ENCODE peak calls at places on chromosomes 3 and 15, in six cellular contexts. One of them, this sample, is unnamed.

GRCh38 chr15:32706704-32707103 is 11.1 kb upstream of the GREM1 start:
- DNase-seq in sigmoid colon: no peak
- DNase-seq in HepG2: no peak
- DNase-seq in suprapubic skin: no peak
- DNase-seq in ovary: no peak
- DNase-seq in upper lobe of left lung: no peak
- DNase-seq in this sample: no peak

GRCh38 chr15:57589276-57590073 is 2.2 kb upstream of the MYZAP start:
- DNase-seq in sigmoid colon: no peak
- DNase-seq in HepG2: no peak
- DNase-seq in suprapubic skin: peak
- DNase-seq in ovary: no peak
- DNase-seq in upper lobe of left lung: no peak
- DNase-seq in this sample: no peak

GRCh38 chr3:72171946-72172345 is 387.0 kb upstream of the PROK2 start:
- DNase-seq in sigmoid colon: no peak
- DNase-seq in HepG2: no peak
- DNase-seq in suprapubic skin: no peak
- DNase-seq in ovary: peak
- DNase-seq in upper lobe of left lung: no peak
- DNase-seq in this sample: no peak

GRCh38 chr15:100263031-100263430 is 78.7 kb downstream of the ADAMTS17 start:
- DNase-seq in sigmoid colon: no peak
- DNase-seq in HepG2: no peak
- DNase-seq in suprapubic skin: no peak
- DNase-seq in ovary: no peak
- DNase-seq in upper lobe of left lung: no peak
- DNase-seq in this sample: no peak

GRCh38 chr3:45760878-45761711 is 35.2 kb downstream of the SLC6A20 start:
- DNase-seq in sigmoid colon: peak
- DNase-seq in HepG2: peak
- DNase-seq in suprapubic skin: no peak
- DNase-seq in ovary: peak
- DNase-seq in upper lobe of left lung: peak
- DNase-seq in this sample: peak

GRCh38 chr15:79311901-79312553 is 1.1 kb downstream of the TMED3 start:
- DNase-seq in sigmoid colon: no peak
- DNase-seq in HepG2: no peak
- DNase-seq in suprapubic skin: no peak
- DNase-seq in ovary: no peak
- DNase-seq in upper lobe of left lung: no peak
- DNase-seq in this sample: no peak

GRCh38 chr15:50257206-50257735 is 8.3 kb downstream of the HDC start:
- DNase-seq in sigmoid colon: no peak
- DNase-seq in HepG2: no peak
- DNase-seq in suprapubic skin: no peak
- DNase-seq in ovary: no peak
- DNase-seq in upper lobe of left lung: no peak
- DNase-seq in this sample: no peak

GRCh38 chr3:102225407-102226132 is 209.2 kb upstream of the ZPLD1 start:
- DNase-seq in sigmoid colon: no peak
- DNase-seq in HepG2: peak
- DNase-seq in suprapubic skin: no peak
- DNase-seq in ovary: no peak
- DNase-seq in upper lobe of left lung: no peak
- DNase-seq in this sample: no peak

GRCh38 chr3:31919528-31919927 is 61.5 kb downstream of the OSBPL10 start:
- DNase-seq in sigmoid colon: no peak
- DNase-seq in HepG2: peak
- DNase-seq in suprapubic skin: no peak
- DNase-seq in ovary: no peak
- DNase-seq in upper lobe of left lung: no peak
- DNase-seq in this sample: no peak

GRCh38 chr3:39568508-39568907 is 101.0 kb downstream of the MOBP start:
- DNase-seq in sigmoid colon: no peak
- DNase-seq in HepG2: no peak
- DNase-seq in suprapubic skin: no peak
- DNase-seq in ovary: no peak
- DNase-seq in upper lobe of left lung: no peak
- DNase-seq in this sample: no peak

GRCh38 chr3:139285691-139286090 is 58.1 kb upstream of the MRPS22 start:
- DNase-seq in sigmoid colon: no peak
- DNase-seq in HepG2: no peak
- DNase-seq in suprapubic skin: no peak
- DNase-seq in ovary: no peak
- DNase-seq in upper lobe of left lung: no peak
- DNase-seq in this sample: no peak

GRCh38 chr3:135739755-135740154 is 225.8 kb upstream of the PPP2R3A start:
- DNase-seq in sigmoid colon: no peak
- DNase-seq in HepG2: no peak
- DNase-seq in suprapubic skin: no peak
- DNase-seq in ovary: no peak
- DNase-seq in upper lobe of left lung: no peak
- DNase-seq in this sample: no peak

GRCh38 chr3:54830658-54831057 is 97.2 kb downstream of the LRTM1 start:
- DNase-seq in sigmoid colon: no peak
- DNase-seq in HepG2: peak
- DNase-seq in suprapubic skin: no peak
- DNase-seq in ovary: no peak
- DNase-seq in upper lobe of left lung: no peak
- DNase-seq in this sample: no peak

GRCh38 chr3:178421069-178421468 is 115.2 kb upstream of the KCNMB2 start:
- DNase-seq in sigmoid colon: no peak
- DNase-seq in HepG2: no peak
- DNase-seq in suprapubic skin: no peak
- DNase-seq in ovary: no peak
- DNase-seq in upper lobe of left lung: no peak
- DNase-seq in this sample: no peak

GRCh38 chr15:60255390-60255789 is 142.4 kb downstream of the ANXA2 start:
- DNase-seq in sigmoid colon: no peak
- DNase-seq in HepG2: peak
- DNase-seq in suprapubic skin: no peak
- DNase-seq in ovary: no peak
- DNase-seq in upper lobe of left lung: peak
- DNase-seq in this sample: no peak

GRCh38 chr15:68342351-68342750 is 64.8 kb downstream of the FEM1B start:
- DNase-seq in sigmoid colon: no peak
- DNase-seq in HepG2: no peak
- DNase-seq in suprapubic skin: no peak
- DNase-seq in ovary: no peak
- DNase-seq in upper lobe of left lung: no peak
- DNase-seq in this sample: no peak

DNA sequence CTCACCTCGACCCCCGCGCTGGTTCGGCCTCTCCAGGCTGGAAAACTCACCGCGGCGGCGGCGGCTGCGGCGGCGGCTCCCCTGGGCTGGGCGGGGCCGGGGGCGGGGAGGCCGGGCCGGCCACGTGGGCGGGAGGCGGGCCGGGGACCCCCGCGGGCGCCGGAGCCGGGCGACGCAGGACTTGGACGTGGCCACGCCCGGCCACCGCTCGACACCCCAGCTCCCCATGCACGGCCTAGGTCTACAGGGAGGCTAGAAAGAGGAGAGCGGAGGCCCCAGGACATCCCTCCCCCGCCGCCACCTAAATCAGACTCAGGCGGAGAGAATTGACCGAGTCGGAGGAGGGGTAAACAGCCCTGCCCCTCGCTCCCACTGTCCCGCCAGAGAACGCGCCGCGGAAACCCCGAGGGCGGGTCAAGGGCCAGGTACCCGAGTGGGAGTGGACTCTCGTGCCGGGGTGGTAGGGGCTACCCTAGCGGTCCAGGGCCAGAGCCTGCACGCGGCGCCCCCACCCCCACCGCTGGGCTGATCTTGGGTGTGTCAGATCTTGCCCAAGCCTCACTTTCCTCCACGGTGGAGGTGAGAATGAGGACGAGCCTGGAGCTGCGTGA is 18.9 kb downstream of the SPATA12 start:
- DNase-seq in sigmoid colon: peak
- DNase-seq in HepG2: peak
- DNase-seq in suprapubic skin: no peak
- DNase-seq in ovary: peak
- DNase-seq in upper lobe of left lung: peak
- DNase-seq in this sample: peak
- H3K27ac ChIP-seq in sigmoid colon: peak
- H3K27ac ChIP-seq in HepG2: no peak
- H3K27ac ChIP-seq in suprapubic skin: peak
- H3K27ac ChIP-seq in ovary: peak
- H3K27ac ChIP-seq in upper lobe of left lung: no peak
- H3K27ac ChIP-seq in this sample: peak

DNA sequence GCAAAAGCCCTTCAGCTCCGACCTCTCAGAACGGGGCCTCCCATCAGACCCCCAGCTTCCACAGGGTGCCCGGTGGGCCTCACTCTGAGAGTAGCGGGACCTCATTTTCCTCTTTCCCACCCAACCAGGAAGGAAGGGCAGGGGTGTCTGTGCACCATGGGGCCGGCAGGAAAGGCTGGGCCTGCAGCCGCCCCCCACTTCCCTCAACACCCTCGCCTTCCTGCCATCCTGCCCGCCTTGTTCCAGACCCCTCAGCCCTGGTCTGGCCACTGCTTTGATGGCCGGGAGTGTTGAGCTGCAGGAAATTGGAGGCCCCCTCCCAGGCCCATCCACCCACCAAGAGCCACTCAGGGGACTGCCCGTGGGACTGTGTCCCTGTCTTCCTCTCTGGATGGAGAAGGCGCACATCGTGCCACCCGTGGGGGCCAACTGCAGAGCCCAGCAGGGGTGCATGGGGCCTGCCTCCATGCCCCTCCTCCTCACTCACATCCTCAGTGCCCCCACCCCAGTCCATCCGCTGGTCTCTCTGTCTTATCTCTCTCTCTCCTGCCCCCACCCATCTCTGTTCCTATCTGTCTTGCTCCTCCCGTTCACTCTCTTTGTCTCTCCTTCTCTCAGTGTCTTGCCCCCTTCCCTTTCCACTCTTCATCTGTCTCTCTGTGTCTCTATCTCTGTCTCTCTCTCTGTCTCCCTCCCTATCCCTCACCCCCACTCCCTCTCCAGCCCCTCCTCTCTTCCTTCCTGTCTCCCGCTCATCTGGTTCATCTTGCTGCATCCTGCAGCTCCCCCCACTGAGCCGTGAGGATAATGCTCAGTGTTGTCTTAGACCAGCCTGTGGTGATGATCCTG is 1.8 kb upstream of the PLXND1 start:
- DNase-seq in sigmoid colon: no peak
- DNase-seq in HepG2: no peak
- DNase-seq in suprapubic skin: no peak
- DNase-seq in ovary: no peak
- DNase-seq in upper lobe of left lung: no peak
- DNase-seq in this sample: no peak
- TF ChIP-seq CTCF in sigmoid colon: no peak
- TF ChIP-seq CTCF in HepG2: peak
- TF ChIP-seq CTCF in suprapubic skin: no peak
- TF ChIP-seq CTCF in ovary: no peak
- TF ChIP-seq CTCF in upper lobe of left lung: no peak
- TF ChIP-seq CTCF in this sample: no peak

GRCh38 chr15:39643747-39644520 is 63.1 kb downstream of the THBS1 start:
- DNase-seq in sigmoid colon: no peak
- DNase-seq in HepG2: no peak
- DNase-seq in suprapubic skin: no peak
- DNase-seq in ovary: no peak
- DNase-seq in upper lobe of left lung: no peak
- DNase-seq in this sample: no peak

GRCh38 chr15:39641187-39641889 is 60.5 kb downstream of the THBS1 start:
- DNase-seq in sigmoid colon: no peak
- DNase-seq in HepG2: no peak
- DNase-seq in suprapubic skin: no peak
- DNase-seq in ovary: no peak
- DNase-seq in upper lobe of left lung: no peak
- DNase-seq in this sample: peak

GRCh38 chr15:39640665-39641064 is 59.8 kb downstream of the THBS1 start:
- DNase-seq in sigmoid colon: no peak
- DNase-seq in HepG2: no peak
- DNase-seq in suprapubic skin: no peak
- DNase-seq in ovary: no peak
- DNase-seq in upper lobe of left lung: no peak
- DNase-seq in this sample: peak

GRCh38 chr15:39639037-39639436 is 58.2 kb downstream of the THBS1 start:
- DNase-seq in sigmoid colon: no peak
- DNase-seq in HepG2: peak
- DNase-seq in suprapubic skin: no peak
- DNase-seq in ovary: no peak
- DNase-seq in upper lobe of left lung: no peak
- DNase-seq in this sample: no peak

DNA sequence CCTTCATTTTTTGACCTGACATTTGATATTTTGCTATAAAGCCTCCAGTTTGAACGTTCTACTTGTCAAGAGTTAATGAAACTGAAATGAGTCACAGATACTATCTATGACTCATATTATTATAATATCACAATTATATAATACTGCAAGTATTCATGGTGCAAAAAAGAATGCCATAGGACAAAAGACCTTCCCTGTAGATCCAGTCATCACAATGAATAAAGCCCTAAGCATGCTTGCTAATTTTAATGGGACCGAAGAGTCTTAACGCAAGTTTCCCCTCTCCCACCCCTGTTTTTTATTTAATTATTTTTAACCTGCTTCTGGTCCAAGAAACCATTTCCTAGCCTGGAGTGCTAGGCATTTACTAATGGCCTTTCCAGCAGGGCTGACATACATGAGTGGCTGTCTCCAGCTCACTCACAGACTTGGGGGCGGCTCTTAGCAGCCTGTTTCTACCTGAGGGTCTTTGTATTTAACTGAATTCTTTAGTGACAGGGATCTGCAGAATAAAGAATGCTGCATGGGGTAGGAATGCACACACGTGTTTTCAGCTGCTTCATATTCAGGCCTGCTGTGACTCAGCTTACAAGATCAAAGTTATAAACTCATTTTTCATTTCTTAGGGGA is 61.2 kb downstream of the THBS1 start:
- DNase-seq in sigmoid colon: no peak
- DNase-seq in HepG2: no peak
- DNase-seq in suprapubic skin: no peak
- DNase-seq in ovary: no peak
- DNase-seq in upper lobe of left lung: no peak
- DNase-seq in this sample: no peak
- TF ChIP-seq EP300 in sigmoid colon: no peak
- TF ChIP-seq EP300 in HepG2: no peak
- TF ChIP-seq EP300 in suprapubic skin: no peak
- TF ChIP-seq EP300 in ovary: no peak
- TF ChIP-seq EP300 in upper lobe of left lung: no peak
- TF ChIP-seq EP300 in this sample: no peak

DNA sequence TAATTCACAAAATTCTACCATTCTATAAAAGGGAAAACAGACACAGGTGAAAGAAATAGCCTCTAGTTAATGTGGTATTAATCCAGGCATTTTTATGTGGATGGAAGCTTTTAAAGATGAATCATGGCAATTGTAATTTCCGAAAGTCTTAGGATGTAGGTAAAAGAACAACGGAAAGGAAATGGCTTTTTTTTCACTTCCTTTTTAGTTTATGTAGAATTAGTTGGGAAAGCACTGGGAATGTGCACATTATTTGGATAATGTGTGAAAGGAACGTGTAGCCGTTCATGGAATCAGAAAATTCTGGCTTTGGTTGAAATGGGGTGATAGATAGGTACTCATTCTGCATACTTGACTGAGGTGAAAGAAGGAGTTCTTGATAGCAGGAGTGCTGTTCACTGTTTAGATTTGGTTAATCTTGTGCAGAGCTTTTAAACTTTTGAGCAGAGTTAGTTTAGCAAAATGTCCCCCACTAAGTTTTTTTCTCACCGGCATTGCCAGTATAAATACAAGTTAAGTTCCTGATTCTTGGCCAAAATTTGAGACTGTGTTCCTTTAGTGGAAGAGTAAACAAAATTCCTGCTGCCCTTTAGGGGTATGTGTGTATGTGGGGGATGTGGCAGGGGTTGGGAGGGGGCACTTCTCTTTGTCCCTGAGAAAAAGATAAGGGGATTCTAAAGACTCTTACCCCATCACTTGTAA is 20.2 kb upstream of the UTS2B start:
- DNase-seq in sigmoid colon: no peak
- DNase-seq in HepG2: no peak
- DNase-seq in suprapubic skin: no peak
- DNase-seq in ovary: peak
- DNase-seq in upper lobe of left lung: no peak
- DNase-seq in this sample: no peak
- H3K27ac ChIP-seq in sigmoid colon: peak
- H3K27ac ChIP-seq in HepG2: no peak
- H3K27ac ChIP-seq in suprapubic skin: no peak
- H3K27ac ChIP-seq in ovary: no peak
- H3K27ac ChIP-seq in upper lobe of left lung: peak
- H3K27ac ChIP-seq in this sample: peak

This sample was measured in transverse colon.